ENCODE peak calls at places on chromosomes 7 and 10, in five cellular contexts. S is stimulated activated CD8-positive, alpha-beta memory T cell treated with anti-CD3 and anti-CD28 coated beads, Interleukin-12 subunit alpha, Interleukin-12 subunit beta, amount 100 ng/mL, for 4 hours; P is heart left ventricle; F is stimulated activated CD4-positive, alpha-beta T cell treated with anti-CD3 and anti-CD28 coated beads, Interleukin-1b, Interleukin-23, amount 100 ng/mL, for 1 hour; Y is foreskin melanocyte. A is an unnamed sample.

GRCh38 chr7:452791-453455 is 66.7 kb downstream of the PDGFA start:
- DNase-seq in S (no peak), P (peak), F (no peak), Y (no peak), A (no peak)

GRCh38 chr10:125684583-125684982 is 1.6 kb upstream of the TEX36 start:
- DNase-seq in S (no peak), P (no peak), F (no peak), Y (no peak), A (no peak)

GRCh38 chr7:16741676-16742075 is 11.9 kb upstream of the TSPAN13 start:
- DNase-seq in S (no peak), P (no peak), F (no peak), Y (no peak), A (no peak)

GRCh38 chr7:112744818-112745217 is 45.4 kb downstream of the TMEM168 start:
- DNase-seq in S (no peak), P (no peak), F (no peak), Y (no peak), A (peak)

GRCh38 chr10:124592101-124592500 is 130.5 kb downstream of the LHPP start:
- DNase-seq in S (no peak), P (peak), F (no peak), Y (no peak), A (no peak)

GRCh38 chr7:74479961-74480829 is 26.5 kb downstream of the GTF2IRD1 start:
- DNase-seq in S (no peak), P (peak), F (no peak), Y (peak), A (peak)

GRCh38 chr7:26964409-26964808 is 100.0 kb upstream of the SKAP2 start:
- DNase-seq in S (no peak), P (no peak), F (no peak), Y (no peak), A (no peak)

GRCh38 chr7:42527004-42527403 is 290.0 kb upstream of the GLI3 start:
- DNase-seq in S (no peak), P (no peak), F (no peak), Y (no peak), A (no peak)

GRCh38 chr7:38179719-38180333 is 1.8 kb downstream of the STARD3NL start:
- DNase-seq in S (no peak), P (no peak), F (no peak), Y (no peak), A (peak)

GRCh38 chr10:43131906-43132305 is 6.3 kb upstream of the CSGALNACT2 start:
- DNase-seq in S (no peak), P (no peak), F (no peak), Y (no peak), A (no peak)

GRCh38 chr7:70484255-70484654 is 647.7 kb upstream of the GALNT17 start:
- DNase-seq in S (no peak), P (no peak), F (no peak), Y (no peak), A (no peak)

GRCh38 chr7:76372984-76373833 is 14.4 kb upstream of the YWHAG start:
- DNase-seq in S (no peak), P (peak), F (no peak), Y (no peak), A (peak)

GRCh38 chr7:18445483-18445882 is 50.1 kb upstream of the HDAC9 start:
- DNase-seq in S (no peak), P (no peak), F (no peak), Y (no peak), A (no peak)